ENCODE peak calls at places on chromosome 4, in six cellular contexts. B is A549, N is GM12878, G is HepG2, P is K562, O is endothelial cell of umbilical vein. K is an unnamed sample.

GRCh38 chr4:147175460-147176025 is 229.9 kb upstream of the TTC29 start:
- DNase-seq in P (no peak), O (no peak), N (no peak), B (no peak), G (no peak), K (no peak)

GRCh38 chr4:159146007-159146330 is 43.1 kb downstream of the RAPGEF2 start:
- DNase-seq in P (no peak), B (no peak), O (peak; percentile 43), G (no peak), N (no peak), K (no peak)

GRCh38 chr4:21469438-21470032 is 479.0 kb downstream of the KCNIP4 start:
- DNase-seq in O (peak; percentile 40), B (no peak), N (no peak), P (no peak), G (peak; percentile 11), K (peak; percentile 25)

GRCh38 chr4:185307136-185307950 is 88.4 kb downstream of the LRP2BP start:
- DNase-seq in G (no peak), O (no peak), B (no peak), P (no peak), N (peak; percentile 97), K (no peak)

GRCh38 chr4:118281611-118282442 is 71.0 kb downstream of the PRSS12 start:
- DNase-seq in B (no peak), P (peak; percentile 52), N (no peak), G (peak; percentile 18), O (peak; percentile 19), K (peak; percentile 58)

GRCh38 chr4:150318971-150319370 is 240.7 kb downstream of the DCLK2 start:
- DNase-seq in B (no peak), O (no peak), G (no peak), N (no peak), P (peak; percentile 84), K (no peak)

GRCh38 chr4:183698909-183699308 is 39.8 kb downstream of the TRAPPC11 start:
- DNase-seq in G (no peak), N (no peak), P (no peak), O (no peak), B (no peak), K (no peak)

GRCh38 chr4:153440475-153440874 is 25.7 kb upstream of the TMEM131L start:
- DNase-seq in O (no peak), N (peak; percentile 44), B (no peak), G (no peak), P (no peak), K (no peak)

GRCh38 chr4:37451646-37452045 is 207.1 kb downstream of the NWD2 start:
- DNase-seq in G (no peak), P (no peak), O (no peak), N (no peak), B (no peak), K (no peak)

GRCh38 chr4:17613761-17614415 is 553 bp upstream of the MED28 start:
- DNase-seq in G (peak; percentile 50), O (no peak), N (no peak), B (no peak), P (no peak), K (peak; percentile 72)

GRCh38 chr4:21802406-21802805 is 146.2 kb downstream of the KCNIP4 start:
- DNase-seq in O (peak; percentile 89), P (no peak), G (no peak), B (peak; percentile 10), N (no peak), K (no peak)

DNA sequence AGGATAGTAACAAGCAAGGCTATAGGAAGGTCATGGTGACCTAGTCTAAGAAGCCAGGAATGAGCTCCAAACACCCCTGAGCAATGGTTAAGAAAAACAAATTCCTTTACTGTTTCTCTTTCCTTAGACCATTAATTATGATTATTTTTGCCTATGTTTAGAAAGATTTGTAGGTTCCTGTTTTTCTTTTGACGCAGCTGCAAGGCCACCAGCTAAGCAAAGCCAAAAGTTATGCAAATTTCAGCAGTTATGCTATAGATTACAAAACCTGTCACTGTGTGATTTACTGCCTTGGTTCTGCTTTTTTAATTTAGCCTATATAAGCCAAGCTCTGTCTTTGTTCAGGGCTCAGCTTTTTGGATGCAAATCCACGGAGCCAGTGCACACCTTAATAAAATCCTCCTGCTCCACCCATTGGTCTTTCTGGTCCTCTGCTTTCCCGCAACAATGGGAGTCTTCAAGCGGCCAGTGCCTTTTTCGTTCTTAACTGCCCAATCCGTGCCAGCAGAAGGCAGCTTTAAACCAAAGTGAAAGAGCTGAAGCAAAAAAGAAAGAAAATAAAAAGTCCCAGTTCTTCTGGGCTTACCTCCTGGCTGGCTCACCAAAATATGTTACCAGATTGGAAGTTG is 1.4 kb upstream of the CEP135 start:
- DNase-seq in O (peak; percentile 47), P (peak; percentile 29), B (no peak), N (peak; percentile 73), G (no peak), K (peak; percentile 87)
- H3K4me3 ChIP-seq in O (peak overlapping the region; percentile 65), P (no peak overlapping the region), B (no peak overlapping the region), N (peak overlapping the region; percentile 76), G (no peak overlapping the region), K (peak overlapping the region; percentile 80)

DNA sequence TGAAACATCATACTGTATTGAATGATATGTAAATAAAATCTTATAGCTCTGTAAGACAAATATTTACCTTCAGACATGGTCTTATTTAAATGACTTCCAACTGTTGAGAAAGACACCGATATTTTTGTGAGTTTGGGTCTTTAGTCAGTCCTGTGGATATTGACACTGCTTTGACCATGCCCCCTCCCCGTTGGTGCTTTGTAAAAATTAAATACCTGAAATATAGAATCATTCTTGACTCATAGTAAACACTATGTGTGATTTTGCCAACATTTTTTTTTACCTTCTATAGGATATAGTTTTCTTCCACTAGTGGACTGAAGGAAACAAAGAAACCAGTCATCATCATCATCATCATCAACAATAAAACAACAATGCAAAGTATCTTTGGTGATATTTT is 114.3 kb upstream of the HS3ST1 start:
- DNase-seq in O (no peak), B (no peak), P (no peak), G (no peak), N (no peak), K (no peak)
- TF ChIP-seq CTCF in O (no peak), B (no peak), P (no peak), G (no peak), N (no peak), K (no peak)

GRCh38 chr4:40292313-40292759 is 42.8 kb upstream of the CHRNA9 start:
- DNase-seq in O (peak; percentile 15), P (peak; percentile 75), N (no peak), B (peak; percentile 20), G (no peak), K (peak; percentile 75)
- TF ChIP-seq MYC in O (no peak), P (no peak), N (no peak), B (no peak), G (no peak), K (peak; percentile 31)

DNA sequence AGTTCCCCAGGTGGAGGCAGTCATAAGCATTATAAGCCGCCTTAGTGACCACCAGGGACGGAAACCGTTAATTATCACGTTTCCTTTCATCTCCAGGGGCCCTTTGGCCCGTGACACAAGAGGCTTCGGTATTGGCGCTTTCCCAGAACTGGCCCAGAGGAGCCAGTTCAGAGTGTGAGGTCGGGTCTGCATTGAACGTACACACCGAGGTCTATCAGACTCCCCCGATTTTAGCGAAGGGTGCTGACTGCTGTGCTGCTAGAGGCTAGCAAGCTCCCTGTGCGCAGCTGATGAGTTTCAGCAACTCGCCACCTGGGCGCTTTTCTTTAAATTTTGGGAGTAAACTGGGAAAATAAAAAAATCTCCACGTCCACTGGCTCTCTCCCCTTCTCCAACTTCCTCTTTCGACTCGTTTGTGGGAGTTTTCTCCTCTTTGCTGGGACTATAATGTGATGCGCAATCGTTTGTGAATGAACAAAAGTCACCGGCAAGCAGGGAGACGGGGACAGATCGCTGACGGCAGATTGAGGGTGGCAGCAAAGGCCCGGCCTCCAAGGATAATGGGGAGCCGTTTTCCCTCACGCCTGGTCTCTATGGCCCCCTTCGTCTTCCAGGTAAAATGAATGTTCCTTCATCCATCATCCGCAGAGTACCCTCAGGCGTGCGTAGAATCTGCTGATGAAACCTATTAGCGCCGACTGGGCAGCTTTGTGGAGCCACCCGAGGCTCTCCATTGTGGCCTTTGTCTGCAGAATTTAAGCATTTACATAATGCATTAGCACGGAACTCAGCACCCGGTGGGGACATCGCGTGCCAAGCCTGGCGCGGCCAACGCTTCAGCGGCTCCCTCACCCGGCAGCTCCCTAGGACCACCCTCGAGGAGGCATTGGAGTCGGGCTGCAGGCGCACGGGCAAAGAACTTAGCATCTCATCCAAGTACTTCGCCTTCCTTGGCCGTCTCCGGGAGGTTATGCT is 1.6 kb upstream of the LRAT start:
- DNase-seq in P (no peak), G (no peak), B (no peak), N (no peak), O (no peak), K (no peak)
- H3K4me3 ChIP-seq in P (no peak overlapping the region), G (no peak overlapping the region), B (no peak overlapping the region), N (no peak overlapping the region), O (no peak overlapping the region), K (no peak overlapping the region)

K was measured in NB4.